ENCODE peak calls at places on chromosomes 2 and 18, in eight cellular contexts. Z is stimulated activated CD8-positive, alpha-beta memory T cell treated with anti-CD3 and anti-CD28 coated beads, Interleukin-12 subunit alpha, Interleukin-12 subunit beta, amount 100 ng/mL, for 1 hour; S is GM23248; X is lung microvascular endothelial cell; O is anterior cingulate cortex; P is NT2/D1; N is RKO; K is SK-N-MC. C is an unnamed sample.
A peak's percentile ranks its signal among the peaks of the same experiment; 100 is the strongest.

GRCh38 chr2:216327447-216327846 is 44.8 kb downstream of the MARCHF4 start:
- DNase-seq in Z (no peak), S (no peak), X (no peak), O (no peak), P (no peak), N (no peak), K (no peak), C (no peak)

GRCh38 chr2:47899915-47900314 is 6.4 kb downstream of the FBXO11 start:
- DNase-seq in Z (no peak), S (peak; percentile 22), X (no peak), O (no peak), P (no peak), N (peak; percentile 17), K (no peak), C (no peak)

GRCh38 chr2:117855886-117856285 is 41.4 kb downstream of the DDX18 start:
- DNase-seq in Z (no peak), S (peak; percentile 25), X (no peak), O (no peak), P (no peak), N (no peak), K (no peak), C (no peak)

GRCh38 chr2:11646530-11646929 is 23.5 kb downstream of the NTSR2 start:
- DNase-seq in Z (no peak), S (no peak), X (no peak), O (no peak), P (no peak), N (no peak), K (no peak), C (no peak)

GRCh38 chr2:216535454-216535995 is 36.9 kb downstream of the RPL37A start:
- DNase-seq in Z (no peak), S (peak; percentile 91), X (peak; percentile 84), O (no peak), P (no peak), N (no peak), K (no peak), C (no peak)

GRCh38 chr2:80489718-80490117 is 185.2 kb upstream of the LRRTM1 start:
- DNase-seq in Z (no peak), S (peak; percentile 59), X (peak; percentile 37), O (no peak), P (no peak), N (peak; percentile 88), K (no peak), C (no peak)

GRCh38 chr2:230905448-230906430 is 19.3 kb downstream of the GPR55 start:
- DNase-seq in Z (peak; percentile 74), S (peak; percentile 44), X (no peak), O (no peak), P (no peak), N (peak; percentile 40), K (no peak), C (peak; percentile 15)

GRCh38 chr2:106816974-106817373 is 69.0 kb downstream of the ST6GAL2 start:
- DNase-seq in Z (no peak), S (no peak), X (no peak), O (peak; percentile 53), P (no peak), N (no peak), K (no peak), C (no peak)

GRCh38 chr18:5521000-5521399 is 22.8 kb downstream of the EPB41L3 start:
- DNase-seq in Z (no peak), S (no peak), X (no peak), O (no peak), P (no peak), N (no peak), K (no peak), C (no peak)

GRCh38 chr18:56240405-56240804 is 398.0 kb downstream of the TXNL1 start:
- DNase-seq in Z (no peak), S (peak; percentile 28), X (no peak), O (no peak), P (no peak), N (no peak), K (no peak), C (no peak)